ENCODE peak calls at places on chromosomes 5 and 9, in four cellular contexts. K is ACHN, G is GM13977, J is fibroblast of the conjunctiva. L is an unnamed sample.

GRCh38 chr5:171543486-171543885 is 124.0 kb downstream of the FGF18 start:
- DNase-seq in K (no peak), G (no peak), J (no peak), L (no peak)

GRCh38 chr5:148268556-148268955 is at the start of gene SPINK13:
- DNase-seq in K (peak; percentile 84), G (no peak), J (peak; percentile 0), L (peak; percentile 65)

GRCh38 chr9:121138973-121139372 is 62.7 kb downstream of the RAB14 start:
- DNase-seq in K (no peak), G (no peak), J (no peak), L (no peak)

GRCh38 chr9:104808030-104808614 is 44.2 kb downstream of the NIPSNAP3B start:
- DNase-seq in K (peak; percentile 18), G (no peak), J (peak; percentile 46), L (peak; percentile 8)

GRCh38 chr5:58502032-58502431 is 10.8 kb downstream of the GAPT start:
- DNase-seq in K (peak; percentile 1), G (no peak), J (no peak), L (no peak)

GRCh38 chr9:123929177-123929869 is 603 bp downstream of the DENND1A start:
- DNase-seq in K (no peak), G (peak; percentile 68), J (no peak), L (peak; percentile 5)

GRCh38 chr5:1702318-1702717 is 97.3 kb downstream of the MRPL36 start:
- DNase-seq in K (no peak), G (no peak), J (no peak), L (no peak)

GRCh38 chr5:2221450-2221849 is 338.7 kb upstream of the IRX4 start:
- DNase-seq in K (no peak), G (no peak), J (no peak), L (no peak)

GRCh38 chr5:80654391-80655230 is at the start of the genes DHFR and MSH3:
- DNase-seq in K (peak; percentile 89), G (peak; percentile 95), J (peak; percentile 82), L (peak; percentile 94)

GRCh38 chr5:132060501-132061161 is at the start of gene IL3:
- DNase-seq in K (no peak), G (no peak), J (no peak), L (no peak)

GRCh38 chr5:95959964-95960801 is 1.5 kb downstream of the ELL2 start:
- DNase-seq in K (peak; percentile 32), G (no peak), J (no peak), L (peak; percentile 25)

GRCh38 chr9:134243778-134244467 is 79.6 kb upstream of the RNU6ATAC start:
- DNase-seq in K (no peak), G (peak; percentile 88), J (no peak), L (no peak)

GRCh38 chr5:35230043-35230611 is at the start of gene PRLR:
- DNase-seq in K (no peak), G (peak; percentile 45), J (peak; percentile 12), L (peak; percentile 26)

GRCh38 chr9:134442087-134442470 is 115.8 kb downstream of the RXRA start:
- DNase-seq in K (no peak), G (no peak), J (no peak), L (no peak)

GRCh38 chr5:93582677-93583524 is at the start of gene NR2F1:
- DNase-seq in K (peak; percentile 55), G (no peak), J (peak; percentile 100), L (peak; percentile 88)

GRCh38 chr5:149056611-149057165 is 6.2 kb downstream of the SH3TC2 start:
- DNase-seq in K (no peak), G (no peak), J (no peak), L (no peak)

GRCh38 chr5:90133941-90134340 is 275.6 kb downstream of the CETN3 start:
- DNase-seq in K (no peak), G (no peak), J (no peak), L (no peak)

GRCh38 chr9:84846501-84847323 is 177.2 kb downstream of the NTRK2 start:
- DNase-seq in K (peak; percentile 8), G (no peak), J (no peak), L (no peak)

GRCh38 chr5:143372187-143372829 is 31.2 kb downstream of the NR3C1 start:
- DNase-seq in K (no peak), G (no peak), J (no peak), L (no peak)

GRCh38 chr5:71587709-71588532 is 781 bp downstream of the MCCC2 start:
- DNase-seq in K (no peak), G (peak; percentile 43), J (no peak), L (no peak)

GRCh38 chr5:52808316-52808901 is 20.7 kb downstream of the ITGA1 start:
- DNase-seq in K (no peak), G (no peak), J (no peak), L (no peak)

GRCh38 chr9:76271755-76272154 is 122.5 kb downstream of the RFK start:
- DNase-seq in K (no peak), G (no peak), J (no peak), L (no peak)

GRCh38 chr5:54743997-54744788 is 226.6 kb downstream of the SNX18 start:
- DNase-seq in K (peak; percentile 49), G (peak; percentile 28), J (peak; percentile 85), L (peak; percentile 32)

GRCh38 chr5:63820557-63820956 is 141.7 kb downstream of the HTR1A start:
- DNase-seq in K (no peak), G (no peak), J (no peak), L (no peak)

GRCh38 chr5:83608122-83608521 is 112.5 kb downstream of the HAPLN1 start:
- DNase-seq in K (peak; percentile 59), G (peak; percentile 25), J (no peak), L (peak; percentile 56)

GRCh38 chr5:8683528-8683927 is 814.6 kb downstream of the MTRR start:
- DNase-seq in K (no peak), G (no peak), J (no peak), L (no peak)

GRCh38 chr9:96006296-96006890 is 130.9 kb downstream of the ERCC6L2 start:
- DNase-seq in K (no peak), G (no peak), J (no peak), L (no peak)

L was measured in Calu3.